ENCODE peak calls at places on chromosomes 1 and 21, in four cellular contexts. One of them, this sample, is unnamed.

GRCh38 chr1:224406216-224406615 is 28.4 kb downstream of the WDR26 start:
- DNase-seq in spleen: no peak
- DNase-seq in endothelial cell: no peak
- DNase-seq in BE2C: no peak
- DNase-seq in this sample: no peak

GRCh38 chr1:230895452-230895851 is 27.1 kb upstream of the C1orf198 start:
- DNase-seq in spleen: no peak
- DNase-seq in BE2C: no peak
- DNase-seq in endothelial cell: no peak
- DNase-seq in this sample: no peak

GRCh38 chr1:21175670-21176581 is 771 bp downstream of the EIF4G3 start:
- DNase-seq in BE2C: peak
- DNase-seq in spleen: peak
- DNase-seq in endothelial cell: peak
- DNase-seq in this sample: no peak

GRCh38 chr1:156840186-156840585 is 18.7 kb downstream of the INSRR start:
- DNase-seq in spleen: peak
- DNase-seq in endothelial cell: no peak
- DNase-seq in BE2C: no peak
- DNase-seq in this sample: no peak

GRCh38 chr1:246261641-246262040 is 245.4 kb downstream of the SMYD3 start:
- DNase-seq in spleen: no peak
- DNase-seq in endothelial cell: no peak
- DNase-seq in BE2C: no peak
- DNase-seq in this sample: no peak

GRCh38 chr1:8667869-8668595 is 149.4 kb downstream of the RERE start:
- DNase-seq in BE2C: no peak
- DNase-seq in spleen: no peak
- DNase-seq in endothelial cell: no peak
- DNase-seq in this sample: no peak

GRCh38 chr21:17370750-17371325 is 142.0 kb upstream of the CXADR start:
- DNase-seq in endothelial cell: no peak
- DNase-seq in BE2C: no peak
- DNase-seq in spleen: no peak
- DNase-seq in this sample: no peak

GRCh38 chr1:41980872-41981653 is 62.3 kb upstream of the HIVEP3 start:
- DNase-seq in endothelial cell: no peak
- DNase-seq in BE2C: no peak
- DNase-seq in spleen: no peak
- DNase-seq in this sample: no peak

GRCh38 chr1:162627662-162628296 is 4.5 kb upstream of the DDR2 start:
- DNase-seq in spleen: no peak
- DNase-seq in endothelial cell: peak
- DNase-seq in BE2C: peak
- DNase-seq in this sample: no peak

GRCh38 chr1:108643492-108644333 is 17.2 kb downstream of the HENMT1 start:
- DNase-seq in endothelial cell: no peak
- DNase-seq in spleen: no peak
- DNase-seq in BE2C: peak
- DNase-seq in this sample: peak

GRCh38 chr1:67833595-67833926 is 294 bp upstream of the GNG12 start:
- DNase-seq in BE2C: no peak
- DNase-seq in spleen: no peak
- DNase-seq in endothelial cell: no peak
- DNase-seq in this sample: no peak

GRCh38 chr1:29688477-29689365 is 452.4 kb downstream of the PTPRU start:
- DNase-seq in BE2C: no peak
- DNase-seq in endothelial cell: no peak
- DNase-seq in spleen: no peak
- DNase-seq in this sample: no peak

GRCh38 chr1:10832703-10833102 is 36.3 kb upstream of the CASZ1 start:
- DNase-seq in BE2C: no peak
- DNase-seq in endothelial cell: no peak
- DNase-seq in spleen: no peak
- DNase-seq in this sample: no peak

GRCh38 chr1:36691374-36691773 is 208.7 kb upstream of the CSF3R start:
- DNase-seq in spleen: no peak
- DNase-seq in endothelial cell: no peak
- DNase-seq in BE2C: no peak
- DNase-seq in this sample: no peak

GRCh38 chr1:236124965-236125364 is 17.4 kb upstream of the GPR137B start:
- DNase-seq in spleen: peak
- DNase-seq in BE2C: no peak
- DNase-seq in endothelial cell: no peak
- DNase-seq in this sample: no peak

GRCh38 chr1:81808760-81809159 is 8.0 kb downstream of the ADGRL2 start:
- DNase-seq in BE2C: peak
- DNase-seq in endothelial cell: no peak
- DNase-seq in spleen: no peak
- DNase-seq in this sample: no peak

GRCh38 chr1:184646824-184647223 is 107.8 kb downstream of the EDEM3 start:
- DNase-seq in spleen: no peak
- DNase-seq in BE2C: no peak
- DNase-seq in endothelial cell: no peak
- DNase-seq in this sample: no peak

GRCh38 chr1:184649500-184649899 is 105.2 kb downstream of the EDEM3 start:
- DNase-seq in spleen: no peak
- DNase-seq in endothelial cell: no peak
- DNase-seq in BE2C: no peak
- DNase-seq in this sample: no peak

GRCh38 chr1:184648856-184649201 is 105.8 kb downstream of the EDEM3 start:
- DNase-seq in spleen: no peak
- DNase-seq in endothelial cell: no peak
- DNase-seq in BE2C: no peak
- DNase-seq in this sample: no peak

GRCh38 chr1:184647471-184647870 is 107.2 kb downstream of the EDEM3 start:
- DNase-seq in endothelial cell: no peak
- DNase-seq in BE2C: no peak
- DNase-seq in spleen: no peak
- DNase-seq in this sample: no peak

DNA sequence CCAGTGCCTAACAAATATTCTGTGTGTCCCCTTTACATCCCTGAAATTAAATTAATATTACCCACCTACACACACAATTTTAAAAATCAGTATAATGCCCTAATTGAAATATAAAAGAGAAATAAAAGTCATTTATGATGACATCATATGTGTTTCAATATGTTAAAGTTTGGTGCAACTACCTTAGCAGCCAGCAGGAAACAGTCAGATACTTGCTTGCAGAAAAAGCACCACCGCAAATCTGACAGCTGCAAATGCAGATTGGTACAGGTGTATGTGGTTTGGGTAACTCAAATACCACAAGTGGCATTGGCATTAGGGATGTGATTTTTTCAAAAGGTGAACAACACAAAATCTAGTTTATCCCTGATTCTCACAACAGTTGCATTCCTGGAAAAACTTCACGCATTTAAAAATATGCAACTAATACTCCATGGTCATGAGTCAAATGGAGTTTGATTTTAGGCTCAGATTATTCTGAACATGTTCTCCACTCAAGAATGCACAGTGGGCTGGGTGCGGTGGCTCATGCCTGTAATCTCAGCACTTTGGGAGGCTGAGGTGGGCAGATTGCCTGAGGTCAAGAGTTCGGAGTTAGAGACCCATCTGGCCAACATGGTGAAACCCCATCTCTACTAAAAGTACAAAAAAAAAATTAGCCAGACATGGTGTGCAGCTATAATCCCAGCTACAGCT is 106.3 kb downstream of the EDEM3 start:
- DNase-seq in BE2C: no peak
- DNase-seq in endothelial cell: no peak
- DNase-seq in spleen: no peak
- DNase-seq in this sample: no peak
- TF ChIP-seq CTCF in BE2C: no peak
- TF ChIP-seq CTCF in endothelial cell: no peak
- TF ChIP-seq CTCF in spleen: no peak
- TF ChIP-seq CTCF in this sample: no peak

GRCh38 chr1:22264464-22265330 is 121.8 kb upstream of the WNT4 start:
- DNase-seq in spleen: no peak
- DNase-seq in BE2C: no peak
- DNase-seq in endothelial cell: no peak
- DNase-seq in this sample: no peak

GRCh38 chr1:22261580-22261979 is 118.7 kb upstream of the WNT4 start:
- DNase-seq in BE2C: no peak
- DNase-seq in endothelial cell: no peak
- DNase-seq in spleen: no peak
- DNase-seq in this sample: no peak

GRCh38 chr1:22263359-22263758 is 120.5 kb upstream of the WNT4 start:
- DNase-seq in endothelial cell: no peak
- DNase-seq in BE2C: no peak
- DNase-seq in spleen: no peak
- DNase-seq in this sample: no peak

GRCh38 chr1:22260860-22261432 is 118.0 kb upstream of the WNT4 start:
- DNase-seq in spleen: no peak
- DNase-seq in BE2C: no peak
- DNase-seq in endothelial cell: no peak
- DNase-seq in this sample: no peak

DNA sequence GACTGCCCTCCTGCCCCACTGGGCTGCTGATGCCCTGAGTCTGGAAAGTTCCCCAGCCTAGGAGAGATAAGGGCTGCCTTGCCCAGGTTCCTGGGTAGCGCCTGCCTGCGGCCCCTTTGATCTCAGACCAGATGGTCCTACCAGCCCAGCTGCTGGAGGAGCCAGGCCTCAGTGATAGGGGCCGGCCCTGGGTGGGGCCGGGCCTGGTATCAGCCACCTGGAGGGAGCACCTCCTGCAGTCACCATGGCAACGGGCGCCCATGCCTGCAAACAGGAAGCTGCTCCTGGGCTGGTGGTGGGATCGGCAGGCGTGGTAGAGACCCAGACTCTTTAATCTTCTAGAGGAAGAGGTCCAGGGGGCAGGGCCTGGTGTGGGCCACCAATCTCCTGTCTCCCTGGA is 119.7 kb upstream of the WNT4 start:
- DNase-seq in BE2C: peak
- DNase-seq in endothelial cell: peak
- DNase-seq in spleen: no peak
- DNase-seq in this sample: no peak
- TF ChIP-seq CTCF in BE2C: no peak
- TF ChIP-seq CTCF in endothelial cell: no peak
- TF ChIP-seq CTCF in spleen: no peak
- TF ChIP-seq CTCF in this sample: no peak

GRCh38 chr21:41045534-41046268 is 122.3 kb upstream of the BACE2 start:
- DNase-seq in spleen: no peak
- DNase-seq in BE2C: no peak
- DNase-seq in endothelial cell: peak
- DNase-seq in this sample: no peak
- TF ChIP-seq CTCF in spleen: no peak
- TF ChIP-seq CTCF in BE2C: no peak
- TF ChIP-seq CTCF in endothelial cell: peak
- TF ChIP-seq CTCF in this sample: peak

DNA sequence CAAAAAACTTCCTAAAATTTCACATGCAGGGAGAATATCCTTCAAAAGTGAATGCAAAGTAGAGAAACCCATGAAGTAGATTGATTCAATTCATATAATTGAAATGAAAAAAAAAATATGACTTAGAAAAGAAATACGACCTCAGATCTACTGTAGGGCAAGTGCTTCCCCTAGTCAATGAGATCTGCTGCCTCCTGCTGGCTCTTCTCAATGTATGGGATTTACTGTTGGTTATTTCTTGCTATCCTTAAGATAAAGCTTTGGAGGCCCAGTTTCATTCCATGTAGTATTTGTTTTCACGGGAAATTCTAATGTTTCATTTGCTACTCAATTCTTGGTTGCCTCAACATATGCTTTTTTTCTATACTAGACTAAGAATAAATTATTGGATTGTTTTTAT is 46.2 kb downstream of the ZNF648 start:
- DNase-seq in spleen: no peak
- DNase-seq in BE2C: no peak
- DNase-seq in endothelial cell: no peak
- DNase-seq in this sample: no peak
- TF ChIP-seq CTCF in spleen: no peak
- TF ChIP-seq CTCF in BE2C: peak
- TF ChIP-seq CTCF in endothelial cell: no peak
- TF ChIP-seq CTCF in this sample: no peak

GRCh38 chr1:95451904-95452303 is 217.9 kb downstream of the RWDD3 start:
- DNase-seq in spleen: no peak
- DNase-seq in BE2C: no peak
- DNase-seq in endothelial cell: no peak
- DNase-seq in this sample: no peak
- TF ChIP-seq CTCF in spleen: no peak
- TF ChIP-seq CTCF in BE2C: no peak
- TF ChIP-seq CTCF in endothelial cell: no peak
- TF ChIP-seq CTCF in this sample: no peak

GRCh38 chr21:35231115-35231514 is 182.0 kb upstream of the RUNX1 start:
- DNase-seq in BE2C: no peak
- DNase-seq in spleen: no peak
- DNase-seq in endothelial cell: no peak
- DNase-seq in this sample: no peak
- TF ChIP-seq CTCF in BE2C: no peak
- TF ChIP-seq CTCF in spleen: no peak
- TF ChIP-seq CTCF in endothelial cell: no peak
- TF ChIP-seq CTCF in this sample: no peak

DNA sequence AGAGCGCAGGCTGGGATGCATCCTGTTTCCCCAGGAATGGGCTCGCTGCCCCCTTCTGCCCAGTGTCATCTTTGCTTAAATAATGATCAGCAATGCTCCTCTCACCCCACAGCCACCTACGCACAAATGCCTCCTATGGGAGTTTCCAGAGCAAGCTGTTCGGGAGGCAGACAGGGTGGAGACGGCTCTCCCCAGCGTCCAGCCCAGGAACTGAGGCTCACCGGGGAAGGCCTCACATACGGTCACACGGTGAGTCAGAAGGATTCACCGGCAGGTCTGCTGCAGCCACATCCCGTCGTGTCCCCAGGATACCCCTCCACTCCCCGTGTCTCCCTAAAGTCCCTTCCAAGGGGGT is 40.3 kb upstream of the RUNX3 start:
- DNase-seq in spleen: peak
- DNase-seq in BE2C: no peak
- DNase-seq in endothelial cell: no peak
- DNase-seq in this sample: no peak
- TF ChIP-seq CTCF in spleen: no peak
- TF ChIP-seq CTCF in BE2C: no peak
- TF ChIP-seq CTCF in endothelial cell: no peak
- TF ChIP-seq CTCF in this sample: no peak

DNA sequence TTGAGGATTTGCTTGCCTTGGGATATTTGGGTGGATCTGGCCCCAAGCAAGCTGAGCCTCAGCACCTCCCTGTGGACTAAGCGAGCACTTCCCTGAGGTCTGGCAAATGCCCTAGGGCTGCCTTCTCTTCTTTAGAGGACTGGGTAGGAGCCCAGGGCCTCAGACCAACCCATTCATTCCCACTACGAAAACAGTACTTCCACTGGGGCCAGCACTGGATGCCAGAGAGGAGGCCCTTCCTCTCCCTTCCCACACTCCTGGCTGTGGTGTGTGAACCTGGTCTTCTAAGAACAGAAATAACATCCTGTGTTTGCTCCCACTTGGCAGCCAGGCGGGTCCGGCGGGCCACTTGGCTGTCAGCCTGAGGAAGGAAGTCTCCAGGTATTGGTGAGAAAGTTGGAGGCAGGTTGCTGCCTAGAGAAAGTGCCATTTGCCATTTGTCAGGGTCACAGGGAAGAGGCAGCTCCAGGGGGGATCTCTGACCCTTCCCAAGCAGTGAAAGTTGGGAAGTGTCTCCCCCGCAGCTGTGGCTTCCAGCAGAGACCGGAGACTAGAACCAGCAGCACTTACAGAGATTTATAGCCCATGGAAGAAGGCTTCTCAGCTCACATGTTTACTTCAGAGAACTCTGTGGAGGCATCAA is 323.5 kb downstream of the SIPA1L2 start:
- DNase-seq in endothelial cell: peak
- DNase-seq in BE2C: no peak
- DNase-seq in spleen: no peak
- DNase-seq in this sample: no peak
- TF ChIP-seq CTCF in endothelial cell: no peak
- TF ChIP-seq CTCF in BE2C: peak
- TF ChIP-seq CTCF in spleen: no peak
- TF ChIP-seq CTCF in this sample: no peak

GRCh38 chr1:183711691-183712401 is 58.7 kb upstream of the APOBEC4 start:
- DNase-seq in spleen: no peak
- DNase-seq in endothelial cell: no peak
- DNase-seq in BE2C: no peak
- DNase-seq in this sample: peak
- TF ChIP-seq CTCF in spleen: no peak
- TF ChIP-seq CTCF in endothelial cell: no peak
- TF ChIP-seq CTCF in BE2C: no peak
- TF ChIP-seq CTCF in this sample: no peak